ENCODE peak calls at places on chromosomes 13 and 19, in four cellular contexts. One of them, this sample, is unnamed.

GRCh38 chr13:32731576-32731975 is 145.3 kb downstream of the PDS5B start:
- DNase-seq in nucleus accumbens: no peak
- DNase-seq in NCI-H446 treated with DMSO at 0.1 percent for 48 hours: no peak
- DNase-seq in ELR: peak
- DNase-seq in this sample: no peak

GRCh38 chr13:100633461-100633860 is 41.1 kb downstream of the TMTC4 start:
- DNase-seq in nucleus accumbens: no peak
- DNase-seq in NCI-H446 treated with DMSO at 0.1 percent for 48 hours: no peak
- DNase-seq in ELR: peak
- DNase-seq in this sample: no peak

GRCh38 chr13:74576504-74576903 is 442.3 kb upstream of the KLF12 start:
- DNase-seq in nucleus accumbens: no peak
- DNase-seq in NCI-H446 treated with DMSO at 0.1 percent for 48 hours: no peak
- DNase-seq in ELR: no peak
- DNase-seq in this sample: no peak

GRCh38 chr19:16601378-16602052 is 26.5 kb downstream of the MED26 start:
- DNase-seq in nucleus accumbens: no peak
- DNase-seq in NCI-H446 treated with DMSO at 0.1 percent for 48 hours: no peak
- DNase-seq in ELR: no peak
- DNase-seq in this sample: no peak

GRCh38 chr13:96992633-96993032 is 1.6 kb downstream of the OXGR1 start:
- DNase-seq in nucleus accumbens: no peak
- DNase-seq in NCI-H446 treated with DMSO at 0.1 percent for 48 hours: no peak
- DNase-seq in ELR: no peak
- DNase-seq in this sample: no peak

GRCh38 chr19:29774126-29774525 is 37.7 kb upstream of the CCNE1 start:
- DNase-seq in nucleus accumbens: no peak
- DNase-seq in NCI-H446 treated with DMSO at 0.1 percent for 48 hours: no peak
- DNase-seq in ELR: no peak
- DNase-seq in this sample: no peak

GRCh38 chr19:12945479-12946091 is at the start of gene RAD23A:
- DNase-seq in nucleus accumbens: peak
- DNase-seq in NCI-H446 treated with DMSO at 0.1 percent for 48 hours: peak
- DNase-seq in ELR: peak
- DNase-seq in this sample: peak

GRCh38 chr19:15412832-15413231 is 6.0 kb downstream of the AKAP8L start:
- DNase-seq in nucleus accumbens: no peak
- DNase-seq in NCI-H446 treated with DMSO at 0.1 percent for 48 hours: no peak
- DNase-seq in ELR: no peak
- DNase-seq in this sample: no peak

GRCh38 chr13:32530841-32531253 is 7.7 kb downstream of the N4BP2L2 start:
- DNase-seq in nucleus accumbens: no peak
- DNase-seq in NCI-H446 treated with DMSO at 0.1 percent for 48 hours: no peak
- DNase-seq in ELR: peak
- DNase-seq in this sample: no peak

GRCh38 chr13:114167445-114167844 is 11.6 kb upstream of the CFAP97D2 start:
- DNase-seq in nucleus accumbens: no peak
- DNase-seq in NCI-H446 treated with DMSO at 0.1 percent for 48 hours: no peak
- DNase-seq in ELR: peak
- DNase-seq in this sample: no peak

GRCh38 chr13:110044521-110045200 is 258.3 kb upstream of the IRS2 start:
- DNase-seq in nucleus accumbens: no peak
- DNase-seq in NCI-H446 treated with DMSO at 0.1 percent for 48 hours: no peak
- DNase-seq in ELR: no peak
- DNase-seq in this sample: no peak

GRCh38 chr13:31122143-31122542 is 39.6 kb downstream of the HSPH1 start:
- DNase-seq in nucleus accumbens: no peak
- DNase-seq in NCI-H446 treated with DMSO at 0.1 percent for 48 hours: no peak
- DNase-seq in ELR: no peak
- DNase-seq in this sample: no peak

GRCh38 chr19:33273881-33274662 is 28.3 kb downstream of the CEBPA start:
- DNase-seq in nucleus accumbens: no peak
- DNase-seq in NCI-H446 treated with DMSO at 0.1 percent for 48 hours: no peak
- DNase-seq in ELR: peak
- DNase-seq in this sample: no peak

This sample was measured in NCI-H1694.